ENCODE peak calls at places on chromosome 6, in ten cellular contexts. D is CD8-positive, alpha-beta T cell; F is Panc1; Q is tibial nerve; U is MM.1S; X is body of pancreas; H is upper lobe of right lung; E is Peyer's patch; T is Karpas-422; M is adrenal gland. A is an unnamed sample.

GRCh38 chr6:155890409-155890808 is 434.8 kb upstream of the NOX3 start:
- DNase-seq in D (no peak), F (no peak), Q (no peak), U (no peak), X (no peak), H (no peak), E (no peak), T (no peak), M (no peak), A (no peak)

GRCh38 chr6:90328004-90328403 is 31.4 kb upstream of the BACH2 start:
- DNase-seq in D (no peak), F (peak; percentile 13), Q (no peak), U (no peak), X (no peak), H (no peak), E (no peak), T (no peak), M (no peak), A (no peak)

GRCh38 chr6:106165885-106166485 is 79.8 kb downstream of the PRDM1 start:
- DNase-seq in D (no peak), F (no peak), Q (no peak), U (peak; percentile 63), X (no peak), H (no peak), E (no peak), T (no peak), M (no peak), A (no peak)

GRCh38 chr6:75201901-75202672 is 3.8 kb downstream of the COL12A1 start:
- DNase-seq in D (no peak), F (no peak), Q (peak; percentile 46), U (no peak), X (no peak), H (no peak), E (no peak), T (no peak), M (no peak), A (no peak)

GRCh38 chr6:127791779-127792528 is 108.9 kb downstream of the THEMIS start:
- DNase-seq in D (no peak), F (no peak), Q (no peak), U (no peak), X (no peak), H (peak; percentile 54), E (no peak), T (no peak), M (no peak), A (no peak)

GRCh38 chr6:128432394-128432793 is 88.0 kb downstream of the PTPRK start:
- DNase-seq in D (no peak), F (no peak), Q (no peak), U (no peak), X (no peak), H (no peak), E (no peak), T (no peak), M (no peak), A (no peak)

GRCh38 chr6:56798163-56798562 is 155.5 kb upstream of the DST start:
- DNase-seq in D (no peak), F (no peak), Q (no peak), U (no peak), X (no peak), H (no peak), E (no peak), T (peak; percentile 20), M (no peak), A (no peak)

GRCh38 chr6:168264593-168265335 is 54.8 kb downstream of the DACT2 start:
- DNase-seq in D (no peak), F (no peak), Q (no peak), U (no peak), X (no peak), H (peak; percentile 55), E (no peak), T (no peak), M (no peak), A (no peak)

GRCh38 chr6:147448212-147448611 is 60.3 kb upstream of the SAMD5 start:
- DNase-seq in D (no peak), F (no peak), Q (no peak), U (peak; percentile 5), X (peak; percentile 13), H (no peak), E (no peak), T (peak; percentile 79), M (no peak), A (no peak)

GRCh38 chr6:139863964-139864363 is 489.5 kb upstream of the CITED2 start:
- DNase-seq in D (no peak), F (no peak), Q (no peak), U (no peak), X (no peak), H (no peak), E (no peak), T (no peak), M (no peak), A (no peak)

GRCh38 chr6:217048-217659 is 75.1 kb upstream of the DUSP22 start:
- DNase-seq in D (no peak), F (no peak), Q (no peak), U (peak; percentile 51), X (peak; percentile 35), H (peak; percentile 63), E (peak; percentile 42), T (peak; percentile 81), M (peak; percentile 36), A (no peak)

GRCh38 chr6:159267165-159267564 is 98.0 kb downstream of the FNDC1 start:
- DNase-seq in D (no peak), F (no peak), Q (no peak), U (no peak), X (no peak), H (no peak), E (no peak), T (no peak), M (no peak), A (no peak)
- H3K9me3 ChIP-seq in D (no peaks in the 10 kb centered on the region), F (no peaks in the 10 kb centered on the region), Q (no peaks in the 10 kb centered on the region), U (no peaks in the 10 kb centered on the region), X (no peaks in the 10 kb centered on the region), H (no peaks in the 10 kb centered on the region), E (no peaks in the 10 kb centered on the region), T (no peaks in the 10 kb centered on the region), M (no peaks in the 10 kb centered on the region), A (no peaks in the 10 kb centered on the region)

DNA sequence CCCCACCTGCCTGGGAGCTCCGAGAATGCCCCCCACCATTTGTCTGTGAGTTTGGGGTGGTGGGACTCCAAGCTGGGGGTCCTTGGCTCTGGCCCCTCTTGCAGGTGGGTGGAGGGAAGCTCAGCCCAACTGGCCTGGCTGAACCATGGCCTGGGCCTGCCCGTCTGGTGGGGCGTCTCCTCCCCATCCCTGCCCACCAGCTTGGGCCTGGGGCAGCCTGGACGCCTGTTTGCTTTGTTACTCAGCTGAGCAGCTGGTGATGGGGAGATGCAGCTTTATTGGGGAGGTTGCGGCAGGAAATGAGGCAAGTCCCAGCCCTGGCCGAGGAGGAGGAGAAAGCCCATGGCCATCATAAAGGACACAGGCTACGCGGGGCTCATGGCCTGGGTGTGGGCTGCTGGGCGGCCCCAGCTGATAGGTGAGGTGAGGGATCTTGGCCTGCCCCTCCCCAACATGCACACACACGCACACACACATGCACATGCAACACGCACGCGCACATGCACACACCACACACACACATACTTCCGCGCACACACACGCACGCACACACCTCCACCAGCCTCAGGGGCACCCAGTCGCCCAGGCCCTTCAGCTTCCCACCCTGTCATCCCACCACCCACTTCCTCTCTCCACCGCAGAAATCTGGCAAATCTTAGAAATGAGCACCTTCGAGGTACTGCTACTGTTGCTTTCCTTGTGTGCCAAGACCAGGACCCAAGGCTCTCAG is 1.4 kb downstream of the SPDEF start:
- DNase-seq in D (no peak), F (no peak), Q (no peak), U (no peak), X (no peak), H (no peak), E (no peak), T (no peak), M (no peak), A (no peak)
- H3K4me3 ChIP-seq in D (no peak overlapping the region), F (no peak overlapping the region), Q (no peak overlapping the region), U (no peak overlapping the region), X (no peak overlapping the region), H (no peak overlapping the region), E (no peak overlapping the region), T (no peak overlapping the region), M (no peak overlapping the region), A (no peak overlapping the region)

GRCh38 chr6:158347335-158347734 is 35.1 kb downstream of the TULP4 start:
- DNase-seq in D (no peak), F (no peak), Q (no peak), U (no peak), X (no peak), H (no peak), E (no peak), T (no peak), M (no peak), A (no peak)

GRCh38 chr6:158340252-158340651 is 28.0 kb downstream of the TULP4 start:
- DNase-seq in D (no peak), F (no peak), Q (no peak), U (no peak), X (no peak), H (no peak), E (no peak), T (no peak), M (no peak), A (no peak)

DNA sequence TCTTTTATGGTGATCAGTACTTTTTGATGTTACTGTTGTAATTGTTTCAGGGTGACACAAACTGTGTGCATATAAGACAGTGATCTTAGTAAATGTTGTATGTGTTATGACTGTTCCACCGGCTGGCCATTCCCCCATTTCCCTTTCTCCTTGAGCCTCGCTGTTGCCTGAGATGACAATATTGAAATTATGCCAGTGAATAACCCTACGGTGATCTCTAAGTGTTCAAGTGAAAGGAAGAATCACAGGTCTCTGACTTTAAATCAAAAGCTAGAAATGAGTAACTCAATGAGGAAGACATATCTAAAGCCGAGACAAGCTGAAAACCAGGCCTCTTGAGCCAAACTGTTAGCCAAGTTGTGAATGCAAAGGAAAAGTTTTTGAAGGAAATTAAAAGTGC is 32.3 kb downstream of the TULP4 start:
- DNase-seq in D (no peak), F (no peak), Q (no peak), U (no peak), X (no peak), H (no peak), E (no peak), T (no peak), M (no peak), A (no peak)
- H3K9me3 ChIP-seq in D (no peaks in the 10 kb centered on the region), F (peaks cover 4% of the 10 kb centered on the region), Q (peaks cover 18% of the 10 kb centered on the region), U (no peaks in the 10 kb centered on the region), X (no peaks in the 10 kb centered on the region), H (no peaks in the 10 kb centered on the region), E (no peaks in the 10 kb centered on the region), T (peaks cover 17% of the 10 kb centered on the region), M (no peaks in the 10 kb centered on the region), A (no peaks in the 10 kb centered on the region)

GRCh38 chr6:117929501-117929900 is 22.4 kb downstream of the SLC35F1 start:
- DNase-seq in D (no peak), F (no peak), Q (no peak), U (no peak), X (no peak), H (no peak), E (no peak), T (no peak), M (no peak), A (no peak)

GRCh38 chr6:117932001-117932400 is 24.9 kb downstream of the SLC35F1 start:
- DNase-seq in D (no peak), F (no peak), Q (no peak), U (no peak), X (no peak), H (no peak), E (no peak), T (no peak), M (no peak), A (no peak)

GRCh38 chr6:117932676-117933075 is 25.6 kb downstream of the SLC35F1 start:
- DNase-seq in D (no peak), F (no peak), Q (no peak), U (no peak), X (no peak), H (no peak), E (no peak), T (no peak), M (no peak), A (no peak)

GRCh38 chr6:117930645-117931044 is 23.6 kb downstream of the SLC35F1 start:
- DNase-seq in D (no peak), F (no peak), Q (no peak), U (no peak), X (no peak), H (no peak), E (no peak), T (no peak), M (no peak), A (no peak)

GRCh38 chr6:117933471-117933870 is 26.4 kb downstream of the SLC35F1 start:
- DNase-seq in D (no peak), F (no peak), Q (no peak), U (no peak), X (no peak), H (no peak), E (no peak), T (no peak), M (no peak), A (no peak)
- H3K4me3 ChIP-seq in D (no peak overlapping the region), F (no peak overlapping the region), Q (no peak overlapping the region), U (no peak overlapping the region), X (no peak overlapping the region), H (no peak overlapping the region), E (no peak overlapping the region), T (no peak overlapping the region), M (no peak overlapping the region), A (no peak overlapping the region)